ENCODE peak calls at places on chromosomes 7 and 10, in six cellular contexts. T is GM23248, R is hepatocyte, V is PC-3, N is IMR-90, H is PC-9. F is an unnamed sample. For H4K20me1, the result is how much of the 10 kb centered on the place peaks cover.

GRCh38 chr10:117004627-117005453 is at the start of gene SHTN1:
- DNase-seq in T (peak), R (peak), N (peak), H (peak), V (peak), F (peak)

GRCh38 chr7:31123726-31124125 is 71.6 kb downstream of the ADCYAP1R1 start:
- DNase-seq in H (no peak), V (no peak), R (no peak), N (no peak), T (no peak), F (no peak)

GRCh38 chr10:104316321-104317099 is 21.8 kb downstream of the ITPRIP start:
- DNase-seq in V (no peak), T (no peak), H (no peak), N (no peak), R (no peak), F (no peak)

GRCh38 chr10:71289421-71290130 is 29.5 kb upstream of the SLC29A3 start:
- DNase-seq in T (peak), N (no peak), R (no peak), V (no peak), H (no peak), F (no peak)

GRCh38 chr10:80739328-80739727 is 201.6 kb downstream of the SH2D4B start:
- DNase-seq in H (no peak), T (no peak), R (no peak), V (no peak), N (no peak), F (no peak)

GRCh38 chr7:40437498-40437897 is 302.7 kb downstream of the SUGCT start:
- DNase-seq in V (peak), H (peak), N (peak), T (peak), R (peak), F (peak)

GRCh38 chr10:10271639-10272192 is 746.0 kb upstream of the CELF2 start:
- DNase-seq in N (no peak), V (no peak), T (no peak), R (no peak), H (no peak), F (no peak)

GRCh38 chr7:11552676-11553075 is 279.3 kb downstream of the THSD7A start:
- DNase-seq in V (no peak), N (no peak), T (no peak), R (no peak), H (no peak), F (no peak)

GRCh38 chr10:21824409-21824808 is 179.1 kb downstream of the DNAJC1 start:
- DNase-seq in V (no peak), T (no peak), R (no peak), N (no peak), H (no peak), F (no peak)

GRCh38 chr7:37201003-37201875 is 247.4 kb downstream of the ELMO1 start:
- DNase-seq in T (peak), V (peak), R (peak), H (peak), N (peak), F (peak)

GRCh38 chr10:116212756-116213155 is 60.2 kb downstream of the GFRA1 start:
- DNase-seq in T (no peak), V (no peak), N (no peak), H (no peak), R (no peak), F (no peak)

GRCh38 chr10:127153166-127153565 is 43.2 kb downstream of the INSYN2A start:
- DNase-seq in N (peak), H (no peak), R (no peak), V (no peak), T (no peak), F (no peak)

GRCh38 chr10:80104066-80104926 is 25.8 kb downstream of the TMEM254 start:
- DNase-seq in R (peak), H (peak), V (peak), N (peak), T (peak), F (peak)

GRCh38 chr10:58892039-58892665 is 284.3 kb upstream of the PHYHIPL start:
- DNase-seq in T (peak), N (no peak), H (no peak), V (no peak), R (no peak), F (no peak)

GRCh38 chr7:50466815-50467569 is 16.8 kb upstream of the FIGNL1 start:
- DNase-seq in N (no peak), H (no peak), V (no peak), T (no peak), R (no peak), F (no peak)

GRCh38 chr10:132496360-132497082 is 41.1 kb upstream of the INPP5A start:
- DNase-seq in N (no peak), R (no peak), V (no peak), T (no peak), H (no peak), F (no peak)

GRCh38 chr10:51700228-51700835 is 937 bp upstream of the CSTF2T start:
- DNase-seq in V (peak), N (no peak), H (no peak), R (peak), T (peak), F (peak)

GRCh38 chr10:68792115-68792514 is 35.2 kb upstream of the STOX1 start:
- DNase-seq in R (no peak), V (peak), H (no peak), N (peak), T (peak), F (no peak)

GRCh38 chr10:101644002-101644401 is 51.0 kb downstream of the FBXW4 start:
- DNase-seq in H (no peak), V (no peak), N (no peak), R (no peak), T (no peak), F (no peak)
- H4K20me1 ChIP-seq in H (under half), V (under half), N (under half), R (under half), T (under half), F (under half)

GRCh38 chr7:48088559-48089414 is at the start of gene UPP1:
- DNase-seq in T (peak), R (peak), V (peak), N (peak), H (peak), F (peak)

GRCh38 chr7:48089415-48089975 is 430 bp downstream of the UPP1 start:
- DNase-seq in R (peak), H (peak), N (no peak), T (peak), V (peak), F (no peak)

GRCh38 chr7:48085433-48085791 is 3.7 kb upstream of the UPP1 start:
- DNase-seq in R (no peak), H (peak), V (no peak), N (no peak), T (no peak), F (no peak)

GRCh38 chr7:48085942-48086341 is 3.1 kb upstream of the UPP1 start:
- DNase-seq in T (no peak), V (no peak), H (peak), N (no peak), R (no peak), F (no peak)

GRCh38 chr7:48087349-48087748 is 1.7 kb upstream of the UPP1 start:
- DNase-seq in R (no peak), V (peak), T (peak), N (peak), H (peak), F (peak)
- H4K20me1 ChIP-seq in R (under half), V (under half), T (under half), N (under half), H (under half), F (under half)

DNA sequence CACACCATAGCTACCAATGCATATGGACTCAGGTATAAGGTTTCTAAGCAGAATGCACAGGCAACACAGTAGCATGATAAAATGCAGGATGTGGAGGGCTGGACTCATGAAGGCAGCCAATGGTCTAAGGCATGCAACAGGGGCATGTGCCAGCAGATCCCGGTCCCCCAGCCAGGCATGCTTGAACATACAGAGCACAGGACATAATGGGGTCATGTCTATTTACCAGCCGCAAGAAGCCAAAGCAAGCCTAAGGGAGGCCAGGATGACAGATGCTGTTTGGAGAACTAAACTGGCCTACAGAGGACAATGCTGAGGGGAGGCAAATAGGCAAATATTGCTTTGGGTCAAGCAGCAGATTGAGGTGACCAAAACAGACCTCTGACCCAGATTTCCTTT is 60.0 kb upstream of the PDLIM1 start:
- DNase-seq in T (no peak), V (no peak), R (no peak), H (no peak), N (no peak), F (peak)
- H4K20me1 ChIP-seq in T (under half), V (under half), R (under half), H (under half), N (under half), F (under half)

GRCh38 chr7:151239837-151240459 is 7.7 kb downstream of the CHPF2 start:
- DNase-seq in T (no peak), N (no peak), V (no peak), R (no peak), H (no peak), F (no peak)
- H4K20me1 ChIP-seq in T (under half), N (half or more), V (under half), R (under half), H (under half), F (under half)

DNA sequence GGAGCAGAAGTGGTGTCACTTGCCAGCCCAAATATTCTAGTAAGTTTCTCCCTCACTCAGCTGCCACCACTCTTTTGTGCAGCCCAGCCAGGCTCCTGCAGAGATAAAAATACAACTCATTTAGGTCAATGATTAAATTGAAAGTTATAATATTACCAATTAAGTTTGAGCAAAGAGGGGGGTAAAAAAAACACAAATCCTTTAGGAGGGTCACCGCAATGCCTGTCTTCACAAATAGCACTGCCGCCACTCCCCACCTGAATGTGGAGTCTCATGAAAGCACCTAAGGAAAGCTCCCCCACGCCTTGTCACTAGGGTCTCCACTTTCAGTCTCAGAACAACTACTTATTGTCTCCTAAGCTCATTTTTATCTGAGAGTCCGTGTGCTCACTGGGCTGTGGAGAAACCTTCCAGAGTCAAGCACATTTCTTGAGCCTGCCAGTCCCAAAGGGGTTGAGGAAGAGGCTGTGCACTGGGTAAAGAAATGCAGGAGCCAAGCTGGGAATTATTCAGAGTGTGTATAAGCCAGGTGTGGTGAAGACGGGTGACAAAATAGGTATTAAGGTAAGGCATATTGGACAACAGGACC is 148.7 kb downstream of the FGFR2 start:
- DNase-seq in N (no peak), H (no peak), V (no peak), R (no peak), T (no peak), F (no peak)
- H4K20me1 ChIP-seq in N (under half), H (under half), V (under half), R (under half), T (under half), F (under half)

GRCh38 chr7:148863324-148863723 is 20.8 kb downstream of the EZH2 start:
- DNase-seq in V (no peak), R (no peak), N (no peak), T (no peak), H (no peak), F (no peak)
- H4K20me1 ChIP-seq in V (under half), R (under half), N (under half), T (under half), H (under half), F (under half)